ENCODE peak calls at places on chromosome 14, in six cellular contexts. P, V, S, T, M and N are unnamed samples. For H3K4me1, the result is how much of the 10 kb centered on the place peaks cover.

GRCh38 chr14:70100071-70100470 is 88.7 kb downstream of the SLC8A3 start:
- DNase-seq in P (no peak), V (no peak), S (no peak), T (no peak), M (no peak), N (no peak)

GRCh38 chr14:40123816-40124215 is 691.6 kb upstream of the FBXO33 start:
- DNase-seq in P (no peak), V (no peak), S (no peak), T (no peak), M (no peak), N (no peak)

GRCh38 chr14:32590157-32590556 is 261.1 kb downstream of the AKAP6 start:
- DNase-seq in P (no peak), V (no peak), S (no peak), T (no peak), M (no peak), N (no peak)

GRCh38 chr14:102498005-102498677 is 11.4 kb downstream of the ANKRD9 start:
- DNase-seq in P (no peak), V (no peak), S (no peak), T (no peak), M (no peak), N (no peak)

GRCh38 chr14:39266589-39266870 is 32.8 kb downstream of the MIA2 start:
- DNase-seq in P (peak), V (no peak), S (no peak), T (peak), M (peak), N (peak)

GRCh38 chr14:99194736-99195135 is 77.3 kb downstream of the BCL11B start:
- DNase-seq in P (no peak), V (no peak), S (no peak), T (no peak), M (no peak), N (no peak)

GRCh38 chr14:54200726-54201125 is 196.1 kb upstream of the CDKN3 start:
- DNase-seq in P (no peak), V (no peak), S (no peak), T (no peak), M (no peak), N (no peak)

GRCh38 chr14:54480830-54481562 is 7.8 kb downstream of the GMFB start:
- DNase-seq in P (no peak), V (no peak), S (no peak), T (no peak), M (no peak), N (no peak)

GRCh38 chr14:64695071-64695470 is 9.2 kb upstream of the PLEKHG3 start:
- DNase-seq in P (no peak), V (no peak), S (no peak), T (no peak), M (no peak), N (no peak)

GRCh38 chr14:24329736-24330135 is 5.1 kb downstream of the ADCY4 start:
- DNase-seq in P (no peak), V (no peak), S (no peak), T (peak), M (no peak), N (no peak)

GRCh38 chr14:23864856-23865255 is 88.7 kb upstream of the DHRS4 start:
- DNase-seq in P (no peak), V (no peak), S (no peak), T (no peak), M (no peak), N (no peak)

GRCh38 chr14:68655021-68655811 is 137.7 kb downstream of the ZFP36L1 start:
- DNase-seq in P (no peak), V (no peak), S (no peak), T (no peak), M (no peak), N (no peak)

GRCh38 chr14:51604078-51604477 is 47.6 kb upstream of the FRMD6 start:
- DNase-seq in P (no peak), V (no peak), S (no peak), T (no peak), M (no peak), N (no peak)

GRCh38 chr14:79701371-79701770 is 509.9 kb downstream of the DIO2 start:
- DNase-seq in P (no peak), V (no peak), S (no peak), T (no peak), M (no peak), N (no peak)

GRCh38 chr14:61568572-61569011 is 126.7 kb upstream of the HIF1A start:
- DNase-seq in P (peak), V (peak), S (no peak), T (peak), M (no peak), N (peak)

GRCh38 chr14:102993523-102993922 is 63.8 kb downstream of the CDC42BPB start:
- DNase-seq in P (no peak), V (no peak), S (peak), T (no peak), M (no peak), N (peak)

GRCh38 chr14:70359076-70359424 is 433 bp downstream of the COX16 start:
- DNase-seq in P (no peak), V (peak), S (no peak), T (no peak), M (no peak), N (no peak)

GRCh38 chr14:70831382-70831781 is 22.1 kb upstream of the MAP3K9 start:
- DNase-seq in P (no peak), V (no peak), S (no peak), T (no peak), M (no peak), N (no peak)

GRCh38 chr14:69938751-69939150 is 59.5 kb downstream of the SMOC1 start:
- DNase-seq in P (no peak), V (no peak), S (no peak), T (no peak), M (no peak), N (no peak)

GRCh38 chr14:91403069-91403600 is 14.5 kb downstream of the CCDC88C start:
- DNase-seq in P (no peak), V (no peak), S (no peak), T (peak), M (no peak), N (no peak)

GRCh38 chr14:100246809-100247428 is 8.0 kb downstream of the YY1 start:
- DNase-seq in P (no peak), V (no peak), S (no peak), T (no peak), M (no peak), N (no peak)

GRCh38 chr14:89372156-89372555 is 44.9 kb downstream of the FOXN3 start:
- DNase-seq in P (no peak), V (no peak), S (no peak), T (no peak), M (no peak), N (no peak)

DNA sequence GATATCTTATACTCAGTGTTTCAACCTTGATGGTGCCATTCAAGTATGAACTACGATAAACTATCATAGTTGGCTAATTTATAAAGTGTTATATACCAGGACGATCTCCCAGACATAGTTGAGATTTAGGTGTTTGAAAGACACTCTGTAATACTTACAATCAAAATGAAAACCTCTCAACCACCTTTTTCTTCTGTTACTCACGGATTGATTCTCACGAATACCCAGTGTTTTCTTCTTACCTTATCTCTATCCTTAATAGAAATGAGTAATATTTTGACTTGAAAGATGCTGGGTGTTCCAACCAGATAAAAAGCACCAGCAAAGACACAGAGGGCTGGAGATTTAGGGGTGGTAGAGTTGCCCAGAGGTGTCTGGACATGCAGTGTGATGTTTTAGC is 169.9 kb downstream of the PTCSC3 start:
- DNase-seq in P (no peak), V (no peak), S (no peak), T (no peak), M (no peak), N (no peak)
- H3K4me3 ChIP-seq in P (no peak), V (no peak), S (no peak), T (no peak), M (no peak), N (no peak)

DNA sequence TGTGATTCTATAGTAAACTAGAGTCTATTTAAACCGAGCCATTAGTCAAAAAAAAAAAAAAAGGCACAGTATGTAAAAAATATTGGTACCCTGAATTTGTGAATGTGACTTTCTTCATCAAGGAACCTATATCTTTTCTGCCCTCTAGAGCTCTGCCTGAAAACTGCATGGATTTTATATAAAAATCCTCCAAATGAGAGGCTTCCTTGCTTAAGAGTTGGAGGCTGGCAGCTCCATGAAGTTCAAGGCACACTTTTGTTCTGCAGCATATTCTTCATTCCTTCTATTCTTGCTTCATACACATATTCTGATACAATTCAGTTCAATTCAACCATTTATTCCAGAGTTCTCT is 23.1 kb upstream of the NKX2-8 start:
- DNase-seq in P (no peak), V (no peak), S (no peak), T (no peak), M (no peak), N (no peak)
- TF ChIP-seq CTCF in P (no peak), V (no peak), S (no peak), T (no peak), M (no peak), N (no peak)

GRCh38 chr14:96097752-96098151 is 58.6 kb downstream of the C14orf132 start:
- DNase-seq in P (no peak), V (no peak), S (no peak), T (no peak), M (no peak), N (peak)

GRCh38 chr14:96095581-96096476 is 56.7 kb downstream of the C14orf132 start:
- DNase-seq in P (no peak), V (no peak), S (no peak), T (no peak), M (no peak), N (peak)

GRCh38 chr14:96095058-96095457 is 55.9 kb downstream of the C14orf132 start:
- DNase-seq in P (no peak), V (no peak), S (no peak), T (no peak), M (no peak), N (peak)

GRCh38 chr14:96098309-96098998 is 59.3 kb downstream of the C14orf132 start:
- DNase-seq in P (no peak), V (no peak), S (peak), T (no peak), M (no peak), N (peak)

DNA sequence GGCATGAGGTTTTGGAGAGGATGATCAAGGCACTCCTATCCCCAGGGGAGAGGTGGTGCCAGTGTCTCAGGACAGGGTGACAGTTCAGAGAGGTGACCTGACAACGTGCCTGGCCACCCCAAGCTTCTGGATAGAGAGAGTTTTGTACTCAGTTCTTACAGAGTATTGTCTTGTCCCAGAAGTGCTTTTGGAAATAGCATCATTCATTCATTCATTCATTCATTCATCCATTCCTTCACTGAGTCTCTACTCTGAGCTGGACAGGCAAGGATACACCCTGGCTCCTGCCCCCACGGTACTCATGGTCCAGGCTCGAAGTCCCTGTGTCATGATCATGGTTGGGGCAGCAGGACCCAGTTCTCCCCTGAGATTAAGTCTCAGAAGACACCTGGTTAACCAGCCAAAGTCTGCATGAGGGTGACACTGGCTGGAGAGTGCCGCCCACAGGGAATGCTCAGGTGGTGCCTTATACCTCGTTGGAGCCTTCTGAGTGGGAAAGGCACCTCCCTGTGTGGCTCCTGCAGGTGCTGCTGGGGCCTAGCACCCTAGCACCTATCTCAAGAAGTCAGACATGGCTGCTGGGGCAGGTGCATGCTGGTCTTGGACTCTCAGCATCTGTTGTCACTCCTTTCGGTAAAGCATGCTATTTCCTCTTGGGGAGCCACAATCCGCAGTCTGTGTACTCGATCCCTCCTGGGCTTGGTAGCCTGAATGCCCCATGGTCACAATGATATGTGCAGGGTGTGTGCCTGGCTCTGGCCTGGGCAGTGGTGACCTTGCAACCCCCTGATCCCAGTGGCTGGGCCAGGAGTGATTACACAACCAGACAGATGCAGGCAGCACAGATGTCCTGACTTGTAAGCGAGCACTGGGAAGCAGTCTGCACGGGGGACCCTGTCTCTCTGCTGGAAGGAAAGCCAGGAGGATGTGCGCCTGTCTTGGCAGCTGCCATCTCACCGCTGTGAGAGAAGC is 57.8 kb downstream of the C14orf132 start:
- DNase-seq in P (no peak), V (no peak), S (no peak), T (no peak), M (no peak), N (peak)
- H3K4me1 ChIP-seq in P (under half), V (under half), S (under half), T (under half), M (under half), N (half or more)

DNA sequence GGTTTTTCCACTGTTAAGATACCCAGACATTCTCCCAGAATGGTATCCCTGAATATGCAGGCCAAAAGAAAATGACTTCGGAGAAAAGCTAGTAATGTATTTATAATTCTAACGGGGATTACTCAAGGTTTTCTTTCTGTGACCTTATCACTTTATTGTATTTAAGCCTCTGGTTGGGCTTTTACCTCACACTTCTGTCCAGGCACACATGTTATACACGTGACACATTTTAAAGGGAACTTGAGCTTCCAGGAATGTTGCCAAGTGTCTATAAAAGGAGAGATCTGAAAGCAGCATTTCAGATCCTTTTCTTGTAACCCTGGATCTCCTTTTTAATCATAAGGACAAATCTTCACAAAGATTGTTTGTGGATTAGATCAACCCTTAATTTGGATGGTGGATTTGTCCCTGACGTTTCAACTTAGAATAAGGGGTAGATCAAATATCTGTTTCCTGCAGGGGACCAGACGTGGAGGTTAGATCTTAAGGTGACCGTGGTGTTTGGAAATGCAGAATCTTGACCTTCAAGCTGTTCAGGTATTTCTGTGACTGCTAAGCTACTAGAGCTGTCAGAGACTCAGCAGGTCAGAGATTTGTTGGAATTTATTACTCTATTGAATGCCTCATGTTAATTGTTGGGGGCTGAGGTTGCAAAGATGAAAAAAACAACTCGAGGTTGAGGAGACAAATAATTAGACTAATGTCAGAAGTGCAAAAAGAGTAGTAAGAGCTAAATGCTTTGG is 1.5 kb downstream of the CIPC start:
- DNase-seq in P (no peak), V (no peak), S (no peak), T (no peak), M (no peak), N (no peak)
- H3K4me3 ChIP-seq in P (peak), V (peak), S (peak), T (peak), M (peak), N (peak)

DNA sequence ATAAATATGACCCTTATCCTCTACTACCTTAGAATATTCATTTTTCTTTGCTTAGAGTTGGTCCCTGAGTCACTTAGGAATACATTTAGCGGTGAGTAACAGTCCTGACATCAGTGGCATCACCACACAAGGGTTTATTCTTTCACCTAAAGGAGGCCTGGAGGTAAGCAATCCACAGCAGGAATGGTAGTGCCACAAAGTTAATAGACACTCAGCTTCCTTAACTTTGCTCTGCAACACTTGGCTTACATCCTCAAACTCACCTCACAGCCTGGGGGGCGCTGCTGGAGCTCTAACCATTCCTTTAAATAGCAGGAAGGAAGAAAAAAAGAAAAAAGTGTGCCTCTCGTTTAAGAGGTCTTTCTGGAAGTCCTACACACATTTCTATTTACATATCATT is 29.1 kb downstream of the BBOF1 start:
- DNase-seq in P (no peak), V (no peak), S (no peak), T (no peak), M (no peak), N (no peak)
- TF ChIP-seq CTCF in P (no peak), V (no peak), S (no peak), T (no peak), M (no peak), N (no peak)